ENCODE peak calls at places on chromosomes 5 and 9, in five cellular contexts. C, P, J, N and B are unnamed samples.

GRCh38 chr5:14204785-14205321 is 61.7 kb downstream of the TRIO start:
- DNase-seq in C (peak; percentile 44), J (peak; percentile 49), P (peak; percentile 81), N (no peak), B (no peak)

GRCh38 chr5:120055858-120056257 is 408.2 kb upstream of the PRR16 start:
- DNase-seq in P (no peak), J (peak; percentile 26), C (no peak), N (no peak), B (no peak)

GRCh38 chr5:162227075-162227474 is 159.5 kb downstream of the GABRG2 start:
- DNase-seq in J (no peak), N (no peak), C (no peak), P (no peak), B (no peak)

GRCh38 chr5:71786337-71787060 is 67.4 kb downstream of the CARTPT start:
- DNase-seq in N (no peak), P (no peak), C (no peak), J (no peak), B (no peak)

GRCh38 chr5:109558364-109558763 is 131.4 kb upstream of the MAN2A1 start:
- DNase-seq in C (no peak), J (no peak), N (no peak), P (no peak), B (no peak)

GRCh38 chr5:120684749-120685415 is 220.8 kb downstream of the PRR16 start:
- DNase-seq in J (no peak), C (no peak), N (no peak), P (no peak), B (no peak)

GRCh38 chr5:17928571-17928970 is 294.3 kb downstream of the TAF11L14 start:
- DNase-seq in C (no peak), P (no peak), J (peak; percentile 8), N (no peak), B (no peak)

GRCh38 chr5:17365756-17366155 is 132.3 kb upstream of the TAF11L2 start:
- DNase-seq in J (no peak), N (no peak), P (no peak), C (no peak), B (no peak)

GRCh38 chr9:121282309-121283071 is 14.5 kb downstream of the GSN start:
- DNase-seq in N (no peak), J (no peak), P (peak; percentile 58), C (peak; percentile 36), B (peak; percentile 86)

GRCh38 chr5:14182761-14183160 is 39.6 kb downstream of the TRIO start:
- DNase-seq in C (no peak), N (no peak), J (no peak), P (no peak), B (no peak)

GRCh38 chr9:3521961-3522360 is 3.8 kb downstream of the RFX3 start:
- DNase-seq in J (no peak), N (no peak), C (no peak), P (no peak), B (no peak)

GRCh38 chr9:119868694-119869093 is 499.5 kb upstream of the BRINP1 start:
- DNase-seq in J (peak; percentile 94), C (peak; percentile 84), N (no peak), P (peak; percentile 7), B (peak; percentile 76)

GRCh38 chr9:97660345-97660744 is 26.7 kb downstream of the NCBP1 start:
- DNase-seq in P (no peak), J (no peak), C (no peak), N (no peak), B (no peak)

GRCh38 chr9:21030389-21031035 is 928 bp downstream of the HACD4 start:
- DNase-seq in N (peak; percentile 52), P (no peak), C (no peak), J (no peak), B (no peak)

GRCh38 chr5:150209020-150209635 is 19.3 kb downstream of the SLC6A7 start:
- DNase-seq in C (no peak), P (peak; percentile 85), N (no peak), J (peak; percentile 51), B (peak; percentile 79)

GRCh38 chr5:125450803-125451202 is 704.4 kb upstream of the ZNF608 start:
- DNase-seq in J (no peak), C (no peak), P (no peak), N (no peak), B (no peak)

GRCh38 chr9:3794005-3794404 is 268.2 kb upstream of the RFX3 start:
- DNase-seq in N (no peak), J (no peak), C (no peak), P (no peak), B (no peak)

GRCh38 chr9:136294437-136294836 is 9.5 kb downstream of the CCDC187 start:
- DNase-seq in P (no peak), J (no peak), C (no peak), N (no peak), B (no peak)

GRCh38 chr9:117487555-117488175 is 72.8 kb upstream of the ASTN2 start:
- DNase-seq in N (peak; percentile 7), J (peak; percentile 70), P (peak; percentile 67), C (peak; percentile 81), B (peak; percentile 34)

GRCh38 chr9:38482918-38483592 is 58.8 kb upstream of the IGFBPL1 start:
- DNase-seq in J (no peak), P (no peak), C (no peak), N (no peak), B (no peak)

GRCh38 chr5:174354571-174354970 is 309.1 kb downstream of the NSG2 start:
- DNase-seq in C (no peak), J (no peak), P (no peak), N (no peak), B (no peak)

GRCh38 chr9:120873512-120873911 is 3.5 kb downstream of the PHF19 start:
- DNase-seq in P (no peak), C (no peak), J (no peak), N (no peak), B (no peak)

DNA sequence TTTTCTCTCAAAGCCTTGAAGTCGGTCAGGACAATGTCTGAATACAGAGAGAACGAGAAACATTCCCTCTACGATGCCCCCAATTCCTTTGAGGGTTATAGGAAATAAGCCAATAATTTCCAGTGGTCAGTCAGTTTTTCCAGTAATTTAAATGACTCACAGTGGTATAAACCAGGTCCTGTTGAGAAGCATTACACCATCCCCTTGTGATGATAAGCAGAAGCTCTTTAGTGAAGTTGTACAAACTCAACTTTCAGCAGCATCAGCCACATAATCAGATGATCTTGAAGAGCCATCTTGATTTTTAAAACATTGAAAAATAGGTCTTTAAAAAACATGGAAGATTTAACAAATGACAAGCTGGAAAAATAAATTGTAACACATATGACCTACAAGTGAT is 173.9 kb upstream of the ZNF462 start:
- DNase-seq in P (no peak), J (no peak), C (no peak), N (no peak), B (no peak)
- TF ChIP-seq POLR2AphosphoS5 in P (peak; percentile 65), J (no peak), C (no peak), N (no peak), B (no peak)

GRCh38 chr5:147534172-147534951 is 24.5 kb upstream of the DPYSL3 start:
- DNase-seq in P (no peak), N (no peak), J (no peak), C (no peak), B (no peak)

GRCh38 chr5:147539053-147539452 is 29.2 kb upstream of the DPYSL3 start:
- DNase-seq in C (no peak), N (no peak), J (no peak), P (no peak), B (no peak)

GRCh38 chr5:147538232-147538631 is 28.4 kb upstream of the DPYSL3 start:
- DNase-seq in C (no peak), J (no peak), P (no peak), N (no peak), B (no peak)
- TF ChIP-seq POLR2A in C (no peak), J (no peak), P (no peak), N (no peak), B (no peak)

GRCh38 chr9:18662320-18662719 is 188.4 kb downstream of the ADAMTSL1 start:
- DNase-seq in J (no peak), C (no peak), N (no peak), P (no peak), B (no peak)

GRCh38 chr9:18668944-18669343 is 195.0 kb downstream of the ADAMTSL1 start:
- DNase-seq in C (peak; percentile 32), P (no peak), J (peak; percentile 20), N (no peak), B (no peak)

GRCh38 chr9:18666987-18667772 is 193.2 kb downstream of the ADAMTSL1 start:
- DNase-seq in C (no peak), J (no peak), P (no peak), N (no peak), B (no peak)

GRCh38 chr9:18665947-18666346 is 192.0 kb downstream of the ADAMTSL1 start:
- DNase-seq in P (no peak), C (no peak), J (no peak), N (no peak), B (no peak)

GRCh38 chr9:18666348-18666747 is 192.4 kb downstream of the ADAMTSL1 start:
- DNase-seq in N (no peak), C (no peak), P (no peak), J (no peak), B (no peak)
- TF ChIP-seq POLR2AphosphoS5 in N (no peak), C (no peak), P (no peak), J (no peak), B (no peak)

GRCh38 chr9:113566712-113567071 is 103.2 kb downstream of the RGS3 start:
- DNase-seq in J (no peak), N (no peak), C (peak; percentile 46), P (no peak), B (no peak)
- TF ChIP-seq POLR2A in J (no peak), N (no peak), C (no peak), P (no peak), B (no peak)